ENCODE peak calls at places on chromosomes 16 and 17, in seven cellular contexts. One of them, this sample, is unnamed.

GRCh38 chr17:80824549-80825470 is 166.8 kb upstream of the CHMP6 start:
- DNase-seq in substantia nigra: no peak
- DNase-seq in CD4-positive, alpha-beta memory T cell: no peak
- DNase-seq in T-helper 9 cell: no peak
- DNase-seq in stimulated activated CD4-positive, alpha-beta T cell treated with anti-CD3 and anti-CD28 coated beads, Interleukin-4, amount 100 ng/mL, for 48 hours: no peak
- DNase-seq in A673: no peak
- DNase-seq in activated CD4-positive, alpha-beta T cell treated with anti-CD3 and anti-CD28 coated beads, Interleukin-2, amount 50 U/mL, for 1 hour: no peak
- DNase-seq in this sample: no peak

GRCh38 chr17:50170662-50171370 is 5.0 kb downstream of the SGCA start:
- DNase-seq in substantia nigra: no peak
- DNase-seq in CD4-positive, alpha-beta memory T cell: no peak
- DNase-seq in T-helper 9 cell: no peak
- DNase-seq in stimulated activated CD4-positive, alpha-beta T cell treated with anti-CD3 and anti-CD28 coated beads, Interleukin-4, amount 100 ng/mL, for 48 hours: no peak
- DNase-seq in A673: no peak
- DNase-seq in activated CD4-positive, alpha-beta T cell treated with anti-CD3 and anti-CD28 coated beads, Interleukin-2, amount 50 U/mL, for 1 hour: no peak
- DNase-seq in this sample: no peak

GRCh38 chr17:81329927-81330883 is 35.1 kb upstream of the SLC38A10 start:
- DNase-seq in substantia nigra: no peak
- DNase-seq in CD4-positive, alpha-beta memory T cell: no peak
- DNase-seq in T-helper 9 cell: no peak
- DNase-seq in stimulated activated CD4-positive, alpha-beta T cell treated with anti-CD3 and anti-CD28 coated beads, Interleukin-4, amount 100 ng/mL, for 48 hours: no peak
- DNase-seq in A673: no peak
- DNase-seq in activated CD4-positive, alpha-beta T cell treated with anti-CD3 and anti-CD28 coated beads, Interleukin-2, amount 50 U/mL, for 1 hour: no peak
- DNase-seq in this sample: no peak

GRCh38 chr17:70172921-70173320 is 3.6 kb downstream of the KCNJ2 start:
- DNase-seq in substantia nigra: no peak
- DNase-seq in CD4-positive, alpha-beta memory T cell: no peak
- DNase-seq in T-helper 9 cell: no peak
- DNase-seq in stimulated activated CD4-positive, alpha-beta T cell treated with anti-CD3 and anti-CD28 coated beads, Interleukin-4, amount 100 ng/mL, for 48 hours: no peak
- DNase-seq in A673: no peak
- DNase-seq in activated CD4-positive, alpha-beta T cell treated with anti-CD3 and anti-CD28 coated beads, Interleukin-2, amount 50 U/mL, for 1 hour: no peak
- DNase-seq in this sample: no peak

GRCh38 chr16:75921281-75921680 is 195.0 kb upstream of the CPHXL start:
- DNase-seq in substantia nigra: no peak
- DNase-seq in CD4-positive, alpha-beta memory T cell: no peak
- DNase-seq in T-helper 9 cell: no peak
- DNase-seq in stimulated activated CD4-positive, alpha-beta T cell treated with anti-CD3 and anti-CD28 coated beads, Interleukin-4, amount 100 ng/mL, for 48 hours: no peak
- DNase-seq in A673: no peak
- DNase-seq in activated CD4-positive, alpha-beta T cell treated with anti-CD3 and anti-CD28 coated beads, Interleukin-2, amount 50 U/mL, for 1 hour: no peak
- DNase-seq in this sample: no peak

GRCh38 chr16:79067600-79067999 is 532.9 kb downstream of the MAF start:
- DNase-seq in substantia nigra: no peak
- DNase-seq in CD4-positive, alpha-beta memory T cell: no peak
- DNase-seq in T-helper 9 cell: no peak
- DNase-seq in stimulated activated CD4-positive, alpha-beta T cell treated with anti-CD3 and anti-CD28 coated beads, Interleukin-4, amount 100 ng/mL, for 48 hours: no peak
- DNase-seq in A673: no peak
- DNase-seq in activated CD4-positive, alpha-beta T cell treated with anti-CD3 and anti-CD28 coated beads, Interleukin-2, amount 50 U/mL, for 1 hour: no peak
- DNase-seq in this sample: no peak

GRCh38 chr17:74270333-74270732 is 3.7 kb upstream of the DNAI2 start:
- DNase-seq in substantia nigra: no peak
- DNase-seq in CD4-positive, alpha-beta memory T cell: no peak
- DNase-seq in T-helper 9 cell: no peak
- DNase-seq in stimulated activated CD4-positive, alpha-beta T cell treated with anti-CD3 and anti-CD28 coated beads, Interleukin-4, amount 100 ng/mL, for 48 hours: no peak
- DNase-seq in A673: no peak
- DNase-seq in activated CD4-positive, alpha-beta T cell treated with anti-CD3 and anti-CD28 coated beads, Interleukin-2, amount 50 U/mL, for 1 hour: no peak
- DNase-seq in this sample: no peak

GRCh38 chr16:54931041-54931756 is 534 bp downstream of the IRX5 start:
- DNase-seq in substantia nigra: no peak
- DNase-seq in CD4-positive, alpha-beta memory T cell: no peak
- DNase-seq in T-helper 9 cell: no peak
- DNase-seq in stimulated activated CD4-positive, alpha-beta T cell treated with anti-CD3 and anti-CD28 coated beads, Interleukin-4, amount 100 ng/mL, for 48 hours: no peak
- DNase-seq in A673: peak
- DNase-seq in activated CD4-positive, alpha-beta T cell treated with anti-CD3 and anti-CD28 coated beads, Interleukin-2, amount 50 U/mL, for 1 hour: no peak
- DNase-seq in this sample: peak

GRCh38 chr17:3796110-3796821 is 4.7 kb downstream of the ITGAE start:
- DNase-seq in substantia nigra: no peak
- DNase-seq in CD4-positive, alpha-beta memory T cell: peak
- DNase-seq in T-helper 9 cell: peak
- DNase-seq in stimulated activated CD4-positive, alpha-beta T cell treated with anti-CD3 and anti-CD28 coated beads, Interleukin-4, amount 100 ng/mL, for 48 hours: peak
- DNase-seq in A673: no peak
- DNase-seq in activated CD4-positive, alpha-beta T cell treated with anti-CD3 and anti-CD28 coated beads, Interleukin-2, amount 50 U/mL, for 1 hour: peak
- DNase-seq in this sample: no peak

GRCh38 chr16:74275031-74275636 is 21.5 kb upstream of the PSMD7 start:
- DNase-seq in substantia nigra: no peak
- DNase-seq in CD4-positive, alpha-beta memory T cell: no peak
- DNase-seq in T-helper 9 cell: no peak
- DNase-seq in stimulated activated CD4-positive, alpha-beta T cell treated with anti-CD3 and anti-CD28 coated beads, Interleukin-4, amount 100 ng/mL, for 48 hours: no peak
- DNase-seq in A673: peak
- DNase-seq in activated CD4-positive, alpha-beta T cell treated with anti-CD3 and anti-CD28 coated beads, Interleukin-2, amount 50 U/mL, for 1 hour: no peak
- DNase-seq in this sample: peak

GRCh38 chr17:81930142-81931125 is 2.9 kb upstream of the MAFG start:
- DNase-seq in substantia nigra: no peak
- DNase-seq in CD4-positive, alpha-beta memory T cell: no peak
- DNase-seq in T-helper 9 cell: no peak
- DNase-seq in stimulated activated CD4-positive, alpha-beta T cell treated with anti-CD3 and anti-CD28 coated beads, Interleukin-4, amount 100 ng/mL, for 48 hours: no peak
- DNase-seq in A673: no peak
- DNase-seq in activated CD4-positive, alpha-beta T cell treated with anti-CD3 and anti-CD28 coated beads, Interleukin-2, amount 50 U/mL, for 1 hour: no peak
- DNase-seq in this sample: peak

GRCh38 chr16:88713568-88714419 is 7.5 kb downstream of the CTU2 start:
- DNase-seq in substantia nigra: no peak
- DNase-seq in CD4-positive, alpha-beta memory T cell: no peak
- DNase-seq in T-helper 9 cell: no peak
- DNase-seq in stimulated activated CD4-positive, alpha-beta T cell treated with anti-CD3 and anti-CD28 coated beads, Interleukin-4, amount 100 ng/mL, for 48 hours: no peak
- DNase-seq in A673: no peak
- DNase-seq in activated CD4-positive, alpha-beta T cell treated with anti-CD3 and anti-CD28 coated beads, Interleukin-2, amount 50 U/mL, for 1 hour: no peak
- DNase-seq in this sample: no peak

GRCh38 chr17:82241183-82241925 is 12.5 kb downstream of the SLC16A3 start:
- DNase-seq in substantia nigra: peak
- DNase-seq in CD4-positive, alpha-beta memory T cell: no peak
- DNase-seq in T-helper 9 cell: no peak
- DNase-seq in stimulated activated CD4-positive, alpha-beta T cell treated with anti-CD3 and anti-CD28 coated beads, Interleukin-4, amount 100 ng/mL, for 48 hours: peak
- DNase-seq in A673: no peak
- DNase-seq in activated CD4-positive, alpha-beta T cell treated with anti-CD3 and anti-CD28 coated beads, Interleukin-2, amount 50 U/mL, for 1 hour: no peak
- DNase-seq in this sample: peak

GRCh38 chr16:53055603-53056527 is 1.1 kb downstream of the CHD9 start:
- DNase-seq in substantia nigra: no peak
- DNase-seq in CD4-positive, alpha-beta memory T cell: no peak
- DNase-seq in T-helper 9 cell: no peak
- DNase-seq in stimulated activated CD4-positive, alpha-beta T cell treated with anti-CD3 and anti-CD28 coated beads, Interleukin-4, amount 100 ng/mL, for 48 hours: no peak
- DNase-seq in A673: peak
- DNase-seq in activated CD4-positive, alpha-beta T cell treated with anti-CD3 and anti-CD28 coated beads, Interleukin-2, amount 50 U/mL, for 1 hour: no peak
- DNase-seq in this sample: peak

GRCh38 chr17:4598776-4599504 is 14.6 kb downstream of the SMTNL2 start:
- DNase-seq in substantia nigra: no peak
- DNase-seq in CD4-positive, alpha-beta memory T cell: no peak
- DNase-seq in T-helper 9 cell: no peak
- DNase-seq in stimulated activated CD4-positive, alpha-beta T cell treated with anti-CD3 and anti-CD28 coated beads, Interleukin-4, amount 100 ng/mL, for 48 hours: no peak
- DNase-seq in A673: no peak
- DNase-seq in activated CD4-positive, alpha-beta T cell treated with anti-CD3 and anti-CD28 coated beads, Interleukin-2, amount 50 U/mL, for 1 hour: no peak
- DNase-seq in this sample: no peak

GRCh38 chr17:17525956-17526355 is 29.8 kb upstream of the RASD1 start:
- DNase-seq in substantia nigra: no peak
- DNase-seq in CD4-positive, alpha-beta memory T cell: no peak
- DNase-seq in T-helper 9 cell: no peak
- DNase-seq in stimulated activated CD4-positive, alpha-beta T cell treated with anti-CD3 and anti-CD28 coated beads, Interleukin-4, amount 100 ng/mL, for 48 hours: no peak
- DNase-seq in A673: no peak
- DNase-seq in activated CD4-positive, alpha-beta T cell treated with anti-CD3 and anti-CD28 coated beads, Interleukin-2, amount 50 U/mL, for 1 hour: no peak
- DNase-seq in this sample: no peak

GRCh38 chr16:48963901-48964615 is 317.6 kb downstream of the CBLN1 start:
- DNase-seq in substantia nigra: no peak
- DNase-seq in CD4-positive, alpha-beta memory T cell: no peak
- DNase-seq in T-helper 9 cell: no peak
- DNase-seq in stimulated activated CD4-positive, alpha-beta T cell treated with anti-CD3 and anti-CD28 coated beads, Interleukin-4, amount 100 ng/mL, for 48 hours: no peak
- DNase-seq in A673: no peak
- DNase-seq in activated CD4-positive, alpha-beta T cell treated with anti-CD3 and anti-CD28 coated beads, Interleukin-2, amount 50 U/mL, for 1 hour: no peak
- DNase-seq in this sample: no peak

GRCh38 chr17:79215631-79216030 is 141.0 kb downstream of the ENGASE start:
- DNase-seq in substantia nigra: no peak
- DNase-seq in CD4-positive, alpha-beta memory T cell: no peak
- DNase-seq in T-helper 9 cell: no peak
- DNase-seq in stimulated activated CD4-positive, alpha-beta T cell treated with anti-CD3 and anti-CD28 coated beads, Interleukin-4, amount 100 ng/mL, for 48 hours: no peak
- DNase-seq in A673: no peak
- DNase-seq in activated CD4-positive, alpha-beta T cell treated with anti-CD3 and anti-CD28 coated beads, Interleukin-2, amount 50 U/mL, for 1 hour: no peak
- DNase-seq in this sample: no peak

GRCh38 chr17:34370997-34371395 is 8.0 kb upstream of the CCL1 start:
- DNase-seq in substantia nigra: no peak
- DNase-seq in CD4-positive, alpha-beta memory T cell: no peak
- DNase-seq in T-helper 9 cell: no peak
- DNase-seq in stimulated activated CD4-positive, alpha-beta T cell treated with anti-CD3 and anti-CD28 coated beads, Interleukin-4, amount 100 ng/mL, for 48 hours: no peak
- DNase-seq in A673: no peak
- DNase-seq in activated CD4-positive, alpha-beta T cell treated with anti-CD3 and anti-CD28 coated beads, Interleukin-2, amount 50 U/mL, for 1 hour: no peak
- DNase-seq in this sample: no peak

GRCh38 chr16:3550851-3551847 is 26.1 kb downstream of the NLRC3 start:
- DNase-seq in substantia nigra: no peak
- DNase-seq in CD4-positive, alpha-beta memory T cell: no peak
- DNase-seq in T-helper 9 cell: no peak
- DNase-seq in stimulated activated CD4-positive, alpha-beta T cell treated with anti-CD3 and anti-CD28 coated beads, Interleukin-4, amount 100 ng/mL, for 48 hours: no peak
- DNase-seq in A673: no peak
- DNase-seq in activated CD4-positive, alpha-beta T cell treated with anti-CD3 and anti-CD28 coated beads, Interleukin-2, amount 50 U/mL, for 1 hour: no peak
- DNase-seq in this sample: no peak

GRCh38 chr17:68705331-68706166 is 104.4 kb upstream of the FAM20A start:
- DNase-seq in substantia nigra: no peak
- DNase-seq in CD4-positive, alpha-beta memory T cell: no peak
- DNase-seq in T-helper 9 cell: no peak
- DNase-seq in stimulated activated CD4-positive, alpha-beta T cell treated with anti-CD3 and anti-CD28 coated beads, Interleukin-4, amount 100 ng/mL, for 48 hours: no peak
- DNase-seq in A673: no peak
- DNase-seq in activated CD4-positive, alpha-beta T cell treated with anti-CD3 and anti-CD28 coated beads, Interleukin-2, amount 50 U/mL, for 1 hour: no peak
- DNase-seq in this sample: no peak

GRCh38 chr17:81432873-81433451 is 37.7 kb downstream of the BAHCC1 start:
- DNase-seq in substantia nigra: peak
- DNase-seq in CD4-positive, alpha-beta memory T cell: no peak
- DNase-seq in T-helper 9 cell: no peak
- DNase-seq in stimulated activated CD4-positive, alpha-beta T cell treated with anti-CD3 and anti-CD28 coated beads, Interleukin-4, amount 100 ng/mL, for 48 hours: no peak
- DNase-seq in A673: no peak
- DNase-seq in activated CD4-positive, alpha-beta T cell treated with anti-CD3 and anti-CD28 coated beads, Interleukin-2, amount 50 U/mL, for 1 hour: no peak
- DNase-seq in this sample: no peak

GRCh38 chr17:48453447-48453846 is 23.4 kb upstream of the SKAP1 start:
- DNase-seq in substantia nigra: no peak
- DNase-seq in CD4-positive, alpha-beta memory T cell: peak
- DNase-seq in T-helper 9 cell: no peak
- DNase-seq in stimulated activated CD4-positive, alpha-beta T cell treated with anti-CD3 and anti-CD28 coated beads, Interleukin-4, amount 100 ng/mL, for 48 hours: no peak
- DNase-seq in A673: no peak
- DNase-seq in activated CD4-positive, alpha-beta T cell treated with anti-CD3 and anti-CD28 coated beads, Interleukin-2, amount 50 U/mL, for 1 hour: no peak
- DNase-seq in this sample: no peak